ENCODE peak calls at places on chromosomes 5 and 9, in seven cellular contexts. One of them, this sample, is unnamed.

GRCh38 chr5:165757756-165758155 is 2252.3 kb downstream of the MAT2B start:
- DNase-seq in Panc1: no peak
- DNase-seq in sigmoid colon: no peak
- DNase-seq in H1: no peak
- DNase-seq in HepG2: no peak
- DNase-seq in transverse colon: no peak
- DNase-seq in K562: no peak
- DNase-seq in this sample: peak; percentile 13

GRCh38 chr5:99033014-99033931 is 104.5 kb upstream of the CHD1 start:
- DNase-seq in Panc1: no peak
- DNase-seq in K562: peak; percentile 45
- DNase-seq in sigmoid colon: no peak
- DNase-seq in HepG2: no peak
- DNase-seq in H1: no peak
- DNase-seq in transverse colon: no peak
- DNase-seq in this sample: no peak

GRCh38 chr5:143874312-143874711 is 62.4 kb downstream of the HMHB1 start:
- DNase-seq in K562: no peak
- DNase-seq in H1: no peak
- DNase-seq in transverse colon: no peak
- DNase-seq in Panc1: no peak
- DNase-seq in sigmoid colon: no peak
- DNase-seq in HepG2: no peak
- DNase-seq in this sample: no peak

GRCh38 chr9:69674112-69674511 is 1.9 kb upstream of the APBA1 start:
- DNase-seq in Panc1: no peak
- DNase-seq in sigmoid colon: no peak
- DNase-seq in K562: no peak
- DNase-seq in transverse colon: no peak
- DNase-seq in HepG2: no peak
- DNase-seq in H1: no peak
- DNase-seq in this sample: no peak

GRCh38 chr9:117205806-117206205 is 209.1 kb downstream of the ASTN2 start:
- DNase-seq in K562: no peak
- DNase-seq in HepG2: no peak
- DNase-seq in transverse colon: no peak
- DNase-seq in H1: no peak
- DNase-seq in Panc1: no peak
- DNase-seq in sigmoid colon: no peak
- DNase-seq in this sample: no peak

GRCh38 chr9:97109194-97109811 is 70.4 kb upstream of the CTSV start:
- DNase-seq in Panc1: peak; percentile 39
- DNase-seq in K562: peak; percentile 38
- DNase-seq in transverse colon: peak; percentile 67
- DNase-seq in sigmoid colon: no peak
- DNase-seq in HepG2: peak; percentile 64
- DNase-seq in H1: peak; percentile 43
- DNase-seq in this sample: peak; percentile 37

GRCh38 chr9:108933231-108933630 is 693 bp downstream of the ELP1 start:
- DNase-seq in K562: no peak
- DNase-seq in sigmoid colon: no peak
- DNase-seq in H1: no peak
- DNase-seq in HepG2: no peak
- DNase-seq in transverse colon: peak; percentile 9
- DNase-seq in Panc1: no peak
- DNase-seq in this sample: no peak

GRCh38 chr5:137497396-137498290 is 1.5 kb downstream of the SPOCK1 start:
- DNase-seq in HepG2: no peak
- DNase-seq in transverse colon: no peak
- DNase-seq in sigmoid colon: no peak
- DNase-seq in H1: no peak
- DNase-seq in Panc1: no peak
- DNase-seq in K562: no peak
- DNase-seq in this sample: peak; percentile 9

GRCh38 chr9:79263666-79264460 is 307.9 kb upstream of the TLE4 start:
- DNase-seq in sigmoid colon: no peak
- DNase-seq in HepG2: no peak
- DNase-seq in Panc1: no peak
- DNase-seq in transverse colon: no peak
- DNase-seq in K562: no peak
- DNase-seq in H1: no peak
- DNase-seq in this sample: no peak

GRCh38 chr9:806285-807156 is 35.0 kb upstream of the DMRT1 start:
- DNase-seq in sigmoid colon: no peak
- DNase-seq in K562: peak; percentile 9
- DNase-seq in HepG2: peak; percentile 35
- DNase-seq in H1: no peak
- DNase-seq in transverse colon: no peak
- DNase-seq in Panc1: peak; percentile 8
- DNase-seq in this sample: no peak

GRCh38 chr5:139488269-139488668 is 5.7 kb upstream of the STING1 start:
- DNase-seq in K562: no peak
- DNase-seq in H1: no peak
- DNase-seq in transverse colon: peak; percentile 25
- DNase-seq in Panc1: no peak
- DNase-seq in HepG2: no peak
- DNase-seq in sigmoid colon: peak; percentile 77
- DNase-seq in this sample: no peak

GRCh38 chr9:87622098-87622497 is 103.8 kb upstream of the CTSL start:
- DNase-seq in sigmoid colon: no peak
- DNase-seq in K562: no peak
- DNase-seq in transverse colon: no peak
- DNase-seq in Panc1: no peak
- DNase-seq in HepG2: no peak
- DNase-seq in H1: no peak
- DNase-seq in this sample: no peak

GRCh38 chr9:124776952-124777645 is at the start of gene OLFML2A:
- DNase-seq in K562: no peak
- DNase-seq in HepG2: no peak
- DNase-seq in transverse colon: peak; percentile 26
- DNase-seq in H1: no peak
- DNase-seq in Panc1: no peak
- DNase-seq in sigmoid colon: peak; percentile 72
- DNase-seq in this sample: no peak

GRCh38 chr5:176388003-176388340 is 426 bp downstream of the NOP16 start:
- DNase-seq in K562: peak; percentile 52
- DNase-seq in sigmoid colon: no peak
- DNase-seq in transverse colon: no peak
- DNase-seq in Panc1: no peak
- DNase-seq in HepG2: peak; percentile 31
- DNase-seq in H1: no peak
- DNase-seq in this sample: no peak

DNA sequence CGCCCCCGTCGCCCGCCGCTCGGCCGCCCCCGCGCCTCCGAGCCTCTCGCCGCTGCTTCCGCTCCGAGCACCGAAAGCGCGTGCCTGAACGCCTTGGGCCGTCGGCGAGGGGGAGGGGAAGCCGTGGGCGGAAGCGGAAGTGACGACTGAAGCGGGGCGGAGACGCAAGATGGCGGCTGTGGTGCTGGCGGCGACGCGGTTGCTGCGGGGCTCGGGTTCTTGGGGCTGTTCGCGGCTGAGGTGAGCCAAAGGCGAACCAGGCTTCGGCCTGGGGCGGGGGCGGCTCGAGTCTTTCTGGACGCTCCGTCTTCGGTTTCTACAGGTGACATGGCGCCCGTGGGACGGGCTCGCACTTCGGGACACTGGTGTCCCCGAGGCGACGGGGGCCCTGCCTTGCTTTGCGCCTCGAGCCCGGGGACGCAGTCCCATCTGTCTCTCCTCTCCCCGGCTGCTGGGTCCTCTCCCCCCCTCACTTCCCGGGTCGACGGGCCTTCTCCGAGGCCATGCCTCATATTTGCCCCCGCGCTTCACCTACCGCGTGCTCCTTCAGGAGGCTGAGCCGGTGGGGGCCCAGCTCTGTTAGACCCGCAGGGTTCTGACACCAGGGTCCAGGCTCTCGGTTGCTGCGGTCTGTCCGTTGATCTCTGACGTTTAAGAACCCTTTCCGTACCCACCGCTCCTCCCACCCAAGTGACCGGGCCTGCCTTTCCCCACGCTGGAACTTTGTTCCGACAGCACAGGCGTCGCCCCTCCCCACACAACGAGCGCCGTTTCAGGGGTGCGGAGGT is at the start of the genes ENTR1 and PMPCA:
- DNase-seq in Panc1: peak; percentile 33
- DNase-seq in HepG2: peak; percentile 71
- DNase-seq in H1: no peak
- DNase-seq in transverse colon: peak; percentile 96
- DNase-seq in K562: peak; percentile 97
- DNase-seq in sigmoid colon: peak; percentile 96
- DNase-seq in this sample: peak; percentile 91
- H3K27ac ChIP-seq in Panc1: peak within 1 kb of the TSS; percentile 89
- H3K27ac ChIP-seq in HepG2: peak within 1 kb of the TSS; percentile 75
- H3K27ac ChIP-seq in H1: peak within 1 kb of the TSS; percentile 75
- H3K27ac ChIP-seq in transverse colon: peak within 1 kb of the TSS; percentile 91
- H3K27ac ChIP-seq in K562: peak within 1 kb of the TSS; percentile 94
- H3K27ac ChIP-seq in sigmoid colon: peak within 1 kb of the TSS; percentile 89
- H3K27ac ChIP-seq in this sample: peak within 1 kb of the TSS; percentile 81

GRCh38 chr5:67989457-67989856 is 226.1 kb upstream of the PIK3R1 start:
- DNase-seq in Panc1: no peak
- DNase-seq in transverse colon: no peak
- DNase-seq in H1: no peak
- DNase-seq in K562: no peak
- DNase-seq in sigmoid colon: no peak
- DNase-seq in HepG2: no peak
- DNase-seq in this sample: no peak

GRCh38 chr5:67986761-67987160 is 228.8 kb upstream of the PIK3R1 start:
- DNase-seq in K562: no peak
- DNase-seq in transverse colon: no peak
- DNase-seq in Panc1: no peak
- DNase-seq in H1: no peak
- DNase-seq in HepG2: no peak
- DNase-seq in sigmoid colon: no peak
- DNase-seq in this sample: no peak

GRCh38 chr5:67983251-67983941 is 232.2 kb upstream of the PIK3R1 start:
- DNase-seq in sigmoid colon: no peak
- DNase-seq in H1: no peak
- DNase-seq in K562: no peak
- DNase-seq in HepG2: no peak
- DNase-seq in Panc1: peak; percentile 12
- DNase-seq in transverse colon: no peak
- DNase-seq in this sample: no peak

GRCh38 chr5:67985686-67986387 is 229.7 kb upstream of the PIK3R1 start:
- DNase-seq in sigmoid colon: no peak
- DNase-seq in Panc1: no peak
- DNase-seq in transverse colon: no peak
- DNase-seq in H1: no peak
- DNase-seq in K562: no peak
- DNase-seq in HepG2: no peak
- DNase-seq in this sample: no peak

DNA sequence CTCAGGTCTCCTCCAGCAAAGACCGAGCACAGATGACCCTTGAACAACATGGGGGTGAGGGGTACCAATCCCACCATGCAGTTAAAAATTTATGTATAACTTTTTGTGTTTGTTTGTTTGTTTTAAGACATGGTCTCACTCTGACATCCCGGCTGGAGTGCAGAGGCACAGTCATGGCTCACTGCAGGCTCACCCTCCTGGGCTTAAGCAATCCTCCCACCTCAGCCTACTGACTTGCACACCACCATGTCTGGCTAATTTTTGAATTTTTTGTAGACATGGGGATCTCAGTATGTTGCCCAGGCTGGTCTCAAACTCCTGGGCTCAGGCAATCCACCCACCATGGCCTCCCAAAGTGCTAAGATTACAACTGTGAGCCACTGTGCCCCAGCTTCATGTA is 231.0 kb upstream of the PIK3R1 start:
- DNase-seq in HepG2: no peak
- DNase-seq in K562: no peak
- DNase-seq in sigmoid colon: no peak
- DNase-seq in Panc1: no peak
- DNase-seq in H1: no peak
- DNase-seq in transverse colon: no peak
- DNase-seq in this sample: no peak
- TF ChIP-seq POLR2AphosphoS5 in HepG2: no peak
- TF ChIP-seq POLR2AphosphoS5 in K562: no peak
- TF ChIP-seq POLR2AphosphoS5 in sigmoid colon: no peak
- TF ChIP-seq POLR2AphosphoS5 in Panc1: no peak
- TF ChIP-seq POLR2AphosphoS5 in H1: no peak
- TF ChIP-seq POLR2AphosphoS5 in transverse colon: no peak
- TF ChIP-seq POLR2AphosphoS5 in this sample: no peak

DNA sequence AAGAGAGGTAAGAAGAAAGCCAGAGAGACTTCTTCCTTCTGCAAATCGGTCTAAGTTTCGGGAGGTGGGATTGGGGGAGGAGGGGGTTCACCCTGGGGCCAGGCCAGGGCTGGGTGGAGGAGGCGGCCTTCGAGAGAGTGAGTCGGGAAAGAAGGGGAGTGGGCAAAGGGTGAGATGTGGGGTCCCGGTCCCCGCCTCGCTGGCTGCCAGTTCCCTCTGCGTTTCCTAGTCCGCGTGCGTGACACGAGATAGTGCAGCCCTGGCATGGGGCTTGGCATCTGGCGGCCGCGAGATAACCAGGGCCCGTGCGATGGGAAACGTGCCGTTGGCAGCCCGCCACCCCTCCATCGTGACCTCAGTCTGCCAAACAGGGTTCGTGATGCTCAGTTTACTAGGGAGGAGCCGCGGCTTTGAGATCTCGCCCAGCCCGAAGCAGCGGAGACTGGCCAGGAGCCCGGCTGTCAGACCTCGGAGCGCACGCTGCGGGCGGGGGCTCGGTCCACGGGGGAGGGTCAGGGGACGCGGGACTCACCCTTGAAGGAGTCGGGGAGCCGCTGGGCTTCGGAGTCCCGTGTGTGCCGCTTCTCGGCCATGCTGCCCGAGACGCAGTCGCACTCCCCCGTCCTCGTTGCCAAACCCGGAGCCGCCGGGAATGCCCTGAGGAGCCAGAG is at the start of gene STOM:
- DNase-seq in K562: no peak
- DNase-seq in Panc1: no peak
- DNase-seq in transverse colon: peak; percentile 81
- DNase-seq in H1: no peak
- DNase-seq in sigmoid colon: peak; percentile 97
- DNase-seq in HepG2: peak; percentile 27
- DNase-seq in this sample: peak; percentile 69
- H3K4me1 ChIP-seq in K562: peaks cover 18% of the 10 kb centered on the region
- H3K4me1 ChIP-seq in Panc1: peaks cover 32% of the 10 kb centered on the region
- H3K4me1 ChIP-seq in transverse colon: peaks cover 55% of the 10 kb centered on the region
- H3K4me1 ChIP-seq in H1: peaks cover 2% of the 10 kb centered on the region
- H3K4me1 ChIP-seq in sigmoid colon: no peaks in the 10 kb centered on the region
- H3K4me1 ChIP-seq in HepG2: peaks cover 89% of the 10 kb centered on the region
- H3K4me1 ChIP-seq in this sample: no peaks in the 10 kb centered on the region

GRCh38 chr9:83336696-83337095 is 201.5 kb downstream of the FRMD3 start:
- DNase-seq in K562: no peak
- DNase-seq in HepG2: peak; percentile 13
- DNase-seq in Panc1: no peak
- DNase-seq in sigmoid colon: no peak
- DNase-seq in H1: no peak
- DNase-seq in transverse colon: no peak
- DNase-seq in this sample: no peak

GRCh38 chr9:83340451-83340850 is 197.8 kb downstream of the FRMD3 start:
- DNase-seq in transverse colon: no peak
- DNase-seq in Panc1: no peak
- DNase-seq in sigmoid colon: no peak
- DNase-seq in K562: no peak
- DNase-seq in HepG2: no peak
- DNase-seq in H1: no peak
- DNase-seq in this sample: no peak

GRCh38 chr9:83342731-83343130 is 195.5 kb downstream of the FRMD3 start:
- DNase-seq in sigmoid colon: no peak
- DNase-seq in Panc1: no peak
- DNase-seq in H1: no peak
- DNase-seq in HepG2: no peak
- DNase-seq in K562: no peak
- DNase-seq in transverse colon: no peak
- DNase-seq in this sample: no peak

GRCh38 chr9:83343366-83343765 is 194.8 kb downstream of the FRMD3 start:
- DNase-seq in H1: no peak
- DNase-seq in Panc1: no peak
- DNase-seq in sigmoid colon: no peak
- DNase-seq in HepG2: no peak
- DNase-seq in transverse colon: no peak
- DNase-seq in K562: no peak
- DNase-seq in this sample: no peak

GRCh38 chr9:83339435-83339834 is 198.8 kb downstream of the FRMD3 start:
- DNase-seq in HepG2: no peak
- DNase-seq in K562: no peak
- DNase-seq in transverse colon: no peak
- DNase-seq in H1: no peak
- DNase-seq in sigmoid colon: no peak
- DNase-seq in Panc1: no peak
- DNase-seq in this sample: no peak
- H3K27ac ChIP-seq in HepG2: no peak overlapping the region
- H3K27ac ChIP-seq in K562: no peak overlapping the region
- H3K27ac ChIP-seq in transverse colon: no peak overlapping the region
- H3K27ac ChIP-seq in H1: no peak overlapping the region
- H3K27ac ChIP-seq in sigmoid colon: no peak overlapping the region
- H3K27ac ChIP-seq in Panc1: no peak overlapping the region
- H3K27ac ChIP-seq in this sample: no peak overlapping the region